ENCODE peak calls at places on chromosomes 16 and 17, in nine cellular contexts. One of them, this sample, is unnamed. For H3K27me3, the result is how much of the 10 kb centered on the place peaks cover.

GRCh38 chr17:66431910-66432309 is 129.5 kb downstream of the PRKCA start:
- DNase-seq in uterus: peak
- DNase-seq in GM23248: peak
- DNase-seq in upper lobe of right lung: no peak
- DNase-seq in left ventricle myocardium inferior: no peak
- DNase-seq in IMR-90: peak
- DNase-seq in heart left ventricle: no peak
- DNase-seq in AG04450: peak
- DNase-seq in cardiac muscle cell: peak
- DNase-seq in this sample: no peak

GRCh38 chr17:11986179-11986938 is 10.9 kb downstream of the ZNF18 start:
- DNase-seq in uterus: no peak
- DNase-seq in GM23248: peak
- DNase-seq in upper lobe of right lung: no peak
- DNase-seq in left ventricle myocardium inferior: no peak
- DNase-seq in IMR-90: no peak
- DNase-seq in heart left ventricle: no peak
- DNase-seq in AG04450: no peak
- DNase-seq in cardiac muscle cell: peak
- DNase-seq in this sample: no peak

GRCh38 chr17:77133087-77133633 is 7.6 kb upstream of the SEC14L1 start:
- DNase-seq in uterus: no peak
- DNase-seq in GM23248: no peak
- DNase-seq in upper lobe of right lung: no peak
- DNase-seq in left ventricle myocardium inferior: no peak
- DNase-seq in IMR-90: no peak
- DNase-seq in heart left ventricle: no peak
- DNase-seq in AG04450: no peak
- DNase-seq in cardiac muscle cell: no peak
- DNase-seq in this sample: no peak

GRCh38 chr16:75254359-75254837 is 3.0 kb upstream of the BCAR1 start:
- DNase-seq in uterus: peak
- DNase-seq in GM23248: peak
- DNase-seq in upper lobe of right lung: peak
- DNase-seq in left ventricle myocardium inferior: no peak
- DNase-seq in IMR-90: peak
- DNase-seq in heart left ventricle: peak
- DNase-seq in AG04450: no peak
- DNase-seq in cardiac muscle cell: peak
- DNase-seq in this sample: peak

GRCh38 chr17:80460286-80460881 is 16.0 kb downstream of the NPTX1 start:
- DNase-seq in uterus: no peak
- DNase-seq in GM23248: no peak
- DNase-seq in upper lobe of right lung: no peak
- DNase-seq in left ventricle myocardium inferior: no peak
- DNase-seq in IMR-90: no peak
- DNase-seq in heart left ventricle: no peak
- DNase-seq in AG04450: no peak
- DNase-seq in cardiac muscle cell: no peak
- DNase-seq in this sample: no peak

GRCh38 chr16:51430716-51431369 is 279.8 kb upstream of the SALL1 start:
- DNase-seq in uterus: no peak
- DNase-seq in GM23248: peak
- DNase-seq in upper lobe of right lung: no peak
- DNase-seq in left ventricle myocardium inferior: no peak
- DNase-seq in IMR-90: no peak
- DNase-seq in heart left ventricle: no peak
- DNase-seq in AG04450: no peak
- DNase-seq in cardiac muscle cell: no peak
- DNase-seq in this sample: no peak

GRCh38 chr16:4176794-4177438 is 60.7 kb upstream of the ADCY9 start:
- DNase-seq in uterus: no peak
- DNase-seq in GM23248: peak
- DNase-seq in upper lobe of right lung: no peak
- DNase-seq in left ventricle myocardium inferior: no peak
- DNase-seq in IMR-90: peak
- DNase-seq in heart left ventricle: no peak
- DNase-seq in AG04450: no peak
- DNase-seq in cardiac muscle cell: peak
- DNase-seq in this sample: no peak

GRCh38 chr17:28221751-28222414 is 97.1 kb upstream of the TMEM97 start:
- DNase-seq in uterus: no peak
- DNase-seq in GM23248: peak
- DNase-seq in upper lobe of right lung: no peak
- DNase-seq in left ventricle myocardium inferior: no peak
- DNase-seq in IMR-90: peak
- DNase-seq in heart left ventricle: no peak
- DNase-seq in AG04450: no peak
- DNase-seq in cardiac muscle cell: no peak
- DNase-seq in this sample: no peak

GRCh38 chr17:32793841-32794240 is 83.1 kb downstream of the MYO1D start:
- DNase-seq in uterus: no peak
- DNase-seq in GM23248: no peak
- DNase-seq in upper lobe of right lung: no peak
- DNase-seq in left ventricle myocardium inferior: no peak
- DNase-seq in IMR-90: no peak
- DNase-seq in heart left ventricle: no peak
- DNase-seq in AG04450: no peak
- DNase-seq in cardiac muscle cell: no peak
- DNase-seq in this sample: no peak

GRCh38 chr16:2034695-2035430 is 8.2 kb downstream of the NHERF2 start:
- DNase-seq in uterus: no peak
- DNase-seq in GM23248: no peak
- DNase-seq in upper lobe of right lung: no peak
- DNase-seq in left ventricle myocardium inferior: no peak
- DNase-seq in IMR-90: no peak
- DNase-seq in heart left ventricle: no peak
- DNase-seq in AG04450: no peak
- DNase-seq in cardiac muscle cell: no peak
- DNase-seq in this sample: no peak

GRCh38 chr17:37089998-37090397 is 141.2 kb downstream of the AATF start:
- DNase-seq in uterus: no peak
- DNase-seq in GM23248: no peak
- DNase-seq in upper lobe of right lung: no peak
- DNase-seq in left ventricle myocardium inferior: no peak
- DNase-seq in IMR-90: no peak
- DNase-seq in heart left ventricle: no peak
- DNase-seq in AG04450: no peak
- DNase-seq in cardiac muscle cell: peak
- DNase-seq in this sample: no peak

GRCh38 chr16:64253525-64253924 is 868.3 kb downstream of the CDH11 start:
- DNase-seq in uterus: no peak
- DNase-seq in GM23248: no peak
- DNase-seq in upper lobe of right lung: no peak
- DNase-seq in left ventricle myocardium inferior: no peak
- DNase-seq in IMR-90: no peak
- DNase-seq in heart left ventricle: no peak
- DNase-seq in AG04450: no peak
- DNase-seq in cardiac muscle cell: no peak
- DNase-seq in this sample: no peak

GRCh38 chr17:17416007-17416399 is 60.8 kb upstream of the MED9 start:
- DNase-seq in uterus: no peak
- DNase-seq in GM23248: peak
- DNase-seq in upper lobe of right lung: no peak
- DNase-seq in left ventricle myocardium inferior: no peak
- DNase-seq in IMR-90: peak
- DNase-seq in heart left ventricle: no peak
- DNase-seq in AG04450: no peak
- DNase-seq in cardiac muscle cell: peak
- DNase-seq in this sample: peak

GRCh38 chr17:48646183-48647102 is 20.3 kb upstream of the HOXB9 start:
- DNase-seq in uterus: no peak
- DNase-seq in GM23248: no peak
- DNase-seq in upper lobe of right lung: no peak
- DNase-seq in left ventricle myocardium inferior: no peak
- DNase-seq in IMR-90: no peak
- DNase-seq in heart left ventricle: no peak
- DNase-seq in AG04450: no peak
- DNase-seq in cardiac muscle cell: no peak
- DNase-seq in this sample: no peak
- H3K27me3 ChIP-seq in uterus: under half
- H3K27me3 ChIP-seq in GM23248: half or more
- H3K27me3 ChIP-seq in upper lobe of right lung: half or more
- H3K27me3 ChIP-seq in left ventricle myocardium inferior: half or more
- H3K27me3 ChIP-seq in IMR-90: half or more
- H3K27me3 ChIP-seq in heart left ventricle: half or more
- H3K27me3 ChIP-seq in AG04450: half or more
- H3K27me3 ChIP-seq in cardiac muscle cell: half or more
- H3K27me3 ChIP-seq in this sample: under half

GRCh38 chr17:4739122-4740024 is at the start of the genes CXCL16 and ZMYND15:
- DNase-seq in uterus: peak
- DNase-seq in GM23248: peak
- DNase-seq in upper lobe of right lung: peak
- DNase-seq in left ventricle myocardium inferior: peak
- DNase-seq in IMR-90: no peak
- DNase-seq in heart left ventricle: peak
- DNase-seq in AG04450: no peak
- DNase-seq in cardiac muscle cell: peak
- DNase-seq in this sample: peak

GRCh38 chr17:4735825-4736651 is 3.6 kb upstream of the ZMYND15 start:
- DNase-seq in uterus: no peak
- DNase-seq in GM23248: peak
- DNase-seq in upper lobe of right lung: no peak
- DNase-seq in left ventricle myocardium inferior: no peak
- DNase-seq in IMR-90: no peak
- DNase-seq in heart left ventricle: no peak
- DNase-seq in AG04450: no peak
- DNase-seq in cardiac muscle cell: peak
- DNase-seq in this sample: no peak

GRCh38 chr17:4738136-4739121 is 1.2 kb upstream of the ZMYND15 start:
- DNase-seq in uterus: no peak
- DNase-seq in GM23248: no peak
- DNase-seq in upper lobe of right lung: no peak
- DNase-seq in left ventricle myocardium inferior: no peak
- DNase-seq in IMR-90: no peak
- DNase-seq in heart left ventricle: no peak
- DNase-seq in AG04450: no peak
- DNase-seq in cardiac muscle cell: no peak
- DNase-seq in this sample: no peak

GRCh38 chr17:4733073-4733531 is 1.9 kb downstream of the MED11 start:
- DNase-seq in uterus: no peak
- DNase-seq in GM23248: no peak
- DNase-seq in upper lobe of right lung: no peak
- DNase-seq in left ventricle myocardium inferior: no peak
- DNase-seq in IMR-90: no peak
- DNase-seq in heart left ventricle: no peak
- DNase-seq in AG04450: no peak
- DNase-seq in cardiac muscle cell: no peak
- DNase-seq in this sample: no peak

GRCh38 chr17:4734857-4735475 is 3.7 kb downstream of the MED11 start:
- DNase-seq in uterus: no peak
- DNase-seq in GM23248: no peak
- DNase-seq in upper lobe of right lung: no peak
- DNase-seq in left ventricle myocardium inferior: no peak
- DNase-seq in IMR-90: no peak
- DNase-seq in heart left ventricle: no peak
- DNase-seq in AG04450: no peak
- DNase-seq in cardiac muscle cell: no peak
- DNase-seq in this sample: no peak
- H3K27ac ChIP-seq in uterus: no peak
- H3K27ac ChIP-seq in GM23248: no peak
- H3K27ac ChIP-seq in upper lobe of right lung: peak
- H3K27ac ChIP-seq in left ventricle myocardium inferior: no peak
- H3K27ac ChIP-seq in IMR-90: no peak
- H3K27ac ChIP-seq in heart left ventricle: peak
- H3K27ac ChIP-seq in AG04450: no peak
- H3K27ac ChIP-seq in cardiac muscle cell: no peak
- H3K27ac ChIP-seq in this sample: no peak

GRCh38 chr17:64410750-64411490 is 20.3 kb upstream of the PECAM1 start:
- DNase-seq in uterus: no peak
- DNase-seq in GM23248: no peak
- DNase-seq in upper lobe of right lung: peak
- DNase-seq in left ventricle myocardium inferior: no peak
- DNase-seq in IMR-90: no peak
- DNase-seq in heart left ventricle: no peak
- DNase-seq in AG04450: no peak
- DNase-seq in cardiac muscle cell: no peak
- DNase-seq in this sample: no peak

GRCh38 chr17:64411999-64412771 is 21.5 kb upstream of the PECAM1 start:
- DNase-seq in uterus: peak
- DNase-seq in GM23248: peak
- DNase-seq in upper lobe of right lung: peak
- DNase-seq in left ventricle myocardium inferior: peak
- DNase-seq in IMR-90: no peak
- DNase-seq in heart left ventricle: peak
- DNase-seq in AG04450: no peak
- DNase-seq in cardiac muscle cell: peak
- DNase-seq in this sample: peak

GRCh38 chr17:64412944-64413381 is 22.3 kb upstream of the PECAM1 start:
- DNase-seq in uterus: no peak
- DNase-seq in GM23248: no peak
- DNase-seq in upper lobe of right lung: no peak
- DNase-seq in left ventricle myocardium inferior: no peak
- DNase-seq in IMR-90: no peak
- DNase-seq in heart left ventricle: no peak
- DNase-seq in AG04450: no peak
- DNase-seq in cardiac muscle cell: no peak
- DNase-seq in this sample: no peak

GRCh38 chr17:64418506-64419339 is 28.1 kb upstream of the PECAM1 start:
- DNase-seq in uterus: no peak
- DNase-seq in GM23248: peak
- DNase-seq in upper lobe of right lung: peak
- DNase-seq in left ventricle myocardium inferior: no peak
- DNase-seq in IMR-90: peak
- DNase-seq in heart left ventricle: no peak
- DNase-seq in AG04450: peak
- DNase-seq in cardiac muscle cell: peak
- DNase-seq in this sample: no peak

DNA sequence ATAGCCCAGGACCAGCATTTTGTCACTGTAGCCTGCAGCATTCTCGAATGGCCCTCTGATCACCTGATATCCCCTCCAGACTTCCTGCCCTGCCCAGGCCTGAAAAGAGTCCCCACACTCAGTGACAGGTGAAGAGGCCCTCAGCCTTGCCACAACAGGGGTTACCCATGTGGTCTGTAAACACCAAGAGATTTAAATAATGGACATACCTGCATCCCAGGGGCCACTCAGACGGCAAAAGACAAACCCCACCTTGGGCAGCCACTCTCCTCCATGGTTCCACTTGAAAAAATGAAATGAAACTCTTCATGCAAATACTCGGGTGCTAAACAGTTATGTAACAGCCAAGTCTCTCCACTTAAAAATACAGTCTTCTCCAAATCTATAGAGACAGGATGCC is 22.8 kb upstream of the PECAM1 start:
- DNase-seq in uterus: no peak
- DNase-seq in GM23248: no peak
- DNase-seq in upper lobe of right lung: peak
- DNase-seq in left ventricle myocardium inferior: no peak
- DNase-seq in IMR-90: no peak
- DNase-seq in heart left ventricle: no peak
- DNase-seq in AG04450: no peak
- DNase-seq in cardiac muscle cell: no peak
- DNase-seq in this sample: no peak
- H3K4me3 ChIP-seq in uterus: no peak
- H3K4me3 ChIP-seq in GM23248: no peak
- H3K4me3 ChIP-seq in upper lobe of right lung: peak
- H3K4me3 ChIP-seq in left ventricle myocardium inferior: peak
- H3K4me3 ChIP-seq in IMR-90: no peak
- H3K4me3 ChIP-seq in heart left ventricle: peak
- H3K4me3 ChIP-seq in AG04450: no peak
- H3K4me3 ChIP-seq in cardiac muscle cell: no peak
- H3K4me3 ChIP-seq in this sample: no peak

GRCh38 chr17:48701864-48702532 is 20.3 kb downstream of the PRAC1 start:
- DNase-seq in uterus: no peak
- DNase-seq in GM23248: no peak
- DNase-seq in upper lobe of right lung: no peak
- DNase-seq in left ventricle myocardium inferior: no peak
- DNase-seq in IMR-90: no peak
- DNase-seq in heart left ventricle: no peak
- DNase-seq in AG04450: no peak
- DNase-seq in cardiac muscle cell: no peak
- DNase-seq in this sample: no peak
- H3K27me3 ChIP-seq in uterus: under half
- H3K27me3 ChIP-seq in GM23248: half or more
- H3K27me3 ChIP-seq in upper lobe of right lung: half or more
- H3K27me3 ChIP-seq in left ventricle myocardium inferior: half or more
- H3K27me3 ChIP-seq in IMR-90: half or more
- H3K27me3 ChIP-seq in heart left ventricle: under half
- H3K27me3 ChIP-seq in AG04450: under half
- H3K27me3 ChIP-seq in cardiac muscle cell: half or more
- H3K27me3 ChIP-seq in this sample: under half

This sample was measured in thyroid gland.